ENCODE peak calls at places on chromosomes 5 and 9, in ten cellular contexts. T is sigmoid colon, S is A673, B is right atrium auricular region, A is lung, F is gastrocnemius medialis, H is PC-9, G is GM12878, P is MM.1S, E is cardiac muscle cell. W is an unnamed sample.

GRCh38 chr5:58451732-58452565 is 7.9 kb downstream of the PLK2 start:
- DNase-seq in T (no peak), S (no peak), B (no peak), A (no peak), F (no peak), H (no peak), G (no peak), P (no peak), E (peak), W (no peak)

GRCh38 chr5:19172926-19173425 is 815.0 kb downstream of the CDH18 start:
- DNase-seq in T (no peak), S (no peak), B (no peak), A (no peak), F (no peak), H (no peak), G (no peak), P (no peak), E (no peak), W (no peak)

GRCh38 chr9:132243156-132244074 is 81.6 kb downstream of the NTNG2 start:
- DNase-seq in T (no peak), S (no peak), B (no peak), A (no peak), F (no peak), H (no peak), G (no peak), P (no peak), E (no peak), W (no peak)

GRCh38 chr9:135990468-135991429 is 29.6 kb upstream of the UBAC1 start:
- DNase-seq in T (no peak), S (peak), B (no peak), A (peak), F (no peak), H (no peak), G (no peak), P (peak), E (peak), W (no peak)

GRCh38 chr9:35112257-35113020 is 3.2 kb downstream of the ATOSB start:
- DNase-seq in T (no peak), S (no peak), B (peak), A (no peak), F (no peak), H (no peak), G (no peak), P (no peak), E (peak), W (peak)

GRCh38 chr9:89794918-89795317 is 190.1 kb downstream of the GADD45G start:
- DNase-seq in T (peak), S (no peak), B (no peak), A (no peak), F (no peak), H (no peak), G (no peak), P (no peak), E (no peak), W (peak)

GRCh38 chr5:71955718-71956117 is 151.6 kb upstream of the MAP1B start:
- DNase-seq in T (no peak), S (no peak), B (no peak), A (no peak), F (no peak), H (no peak), G (no peak), P (no peak), E (no peak), W (no peak)

GRCh38 chr9:98195671-98196070 is 3.2 kb upstream of the CORO2A start:
- DNase-seq in T (no peak), S (no peak), B (no peak), A (no peak), F (no peak), H (no peak), G (no peak), P (no peak), E (no peak), W (no peak)

GRCh38 chr9:750264-750967 is 91.1 kb upstream of the DMRT1 start:
- DNase-seq in T (peak), S (no peak), B (peak), A (no peak), F (peak), H (no peak), G (no peak), P (no peak), E (no peak), W (no peak)

GRCh38 chr5:179858241-179858585 is 404 bp downstream of the MRNIP start:
- DNase-seq in T (no peak), S (no peak), B (no peak), A (no peak), F (no peak), H (no peak), G (peak), P (peak), E (peak), W (no peak)

GRCh38 chr5:54964405-54964804 is 21.0 kb downstream of the ESM1 start:
- DNase-seq in T (no peak), S (no peak), B (no peak), A (no peak), F (no peak), H (no peak), G (no peak), P (no peak), E (no peak), W (no peak)

GRCh38 chr5:76303917-76304316 is 99.2 kb upstream of the IQGAP2 start:
- DNase-seq in T (no peak), S (peak), B (no peak), A (no peak), F (no peak), H (peak), G (peak), P (peak), E (no peak), W (no peak)

GRCh38 chr5:111069839-111070238 is 1.7 kb upstream of the TSLP start:
- DNase-seq in T (no peak), S (no peak), B (no peak), A (no peak), F (no peak), H (no peak), G (no peak), P (no peak), E (peak), W (no peak)

GRCh38 chr5:353599-354580 is 32.4 kb downstream of the AHRR start:
- DNase-seq in T (no peak), S (no peak), B (peak), A (peak), F (no peak), H (no peak), G (no peak), P (no peak), E (no peak), W (peak)

GRCh38 chr5:124395899-124396298 is 350.5 kb downstream of the ZNF608 start:
- DNase-seq in T (no peak), S (no peak), B (no peak), A (no peak), F (no peak), H (no peak), G (no peak), P (no peak), E (no peak), W (no peak)

GRCh38 chr5:134120386-134121138 is 6.1 kb downstream of the TCF7 start:
- DNase-seq in T (no peak), S (no peak), B (no peak), A (no peak), F (no peak), H (no peak), G (no peak), P (no peak), E (no peak), W (no peak)

GRCh38 chr9:133844876-133845658 is 106.9 kb upstream of the SARDH start:
- DNase-seq in T (peak), S (no peak), B (peak), A (peak), F (peak), H (no peak), G (no peak), P (no peak), E (peak), W (peak)

GRCh38 chr5:91016954-91017690 is 366.0 kb downstream of the ARRDC3 start:
- DNase-seq in T (no peak), S (no peak), B (no peak), A (no peak), F (peak), H (no peak), G (no peak), P (no peak), E (peak), W (no peak)

GRCh38 chr5:143196601-143197259 is 206.8 kb downstream of the NR3C1 start:
- DNase-seq in T (no peak), S (no peak), B (no peak), A (no peak), F (no peak), H (no peak), G (no peak), P (no peak), E (no peak), W (no peak)

GRCh38 chr5:96243203-96243602 is 189.8 kb downstream of the PCSK1 start:
- DNase-seq in T (no peak), S (no peak), B (no peak), A (no peak), F (no peak), H (no peak), G (no peak), P (no peak), E (no peak), W (no peak)

GRCh38 chr5:131536211-131536826 is 98.7 kb downstream of the RAPGEF6 start:
- DNase-seq in T (no peak), S (peak), B (no peak), A (no peak), F (no peak), H (no peak), G (peak), P (peak), E (peak), W (no peak)

GRCh38 chr5:163888366-163888765 is 382.9 kb downstream of the MAT2B start:
- DNase-seq in T (no peak), S (no peak), B (no peak), A (no peak), F (no peak), H (no peak), G (no peak), P (no peak), E (peak), W (no peak)

GRCh38 chr9:107274953-107275422 is 8.1 kb upstream of the RAD23B start:
- DNase-seq in T (no peak), S (peak), B (no peak), A (no peak), F (no peak), H (peak), G (no peak), P (no peak), E (peak), W (no peak)

GRCh38 chr5:157431544-157432200 is 28.3 kb upstream of the NIPAL4 start:
- DNase-seq in T (no peak), S (peak), B (no peak), A (no peak), F (peak), H (no peak), G (peak), P (peak), E (peak), W (no peak)

GRCh38 chr9:113511047-113511521 is 47.6 kb downstream of the RGS3 start:
- DNase-seq in T (no peak), S (no peak), B (no peak), A (no peak), F (no peak), H (no peak), G (no peak), P (no peak), E (no peak), W (no peak)

GRCh38 chr9:36503172-36504153 is 69.2 kb upstream of the MELK start:
- DNase-seq in T (no peak), S (no peak), B (no peak), A (no peak), F (no peak), H (no peak), G (no peak), P (no peak), E (no peak), W (no peak)
- H3K27ac ChIP-seq in T (no peak), S (peak), B (no peak), A (no peak), F (no peak), H (no peak), G (no peak), P (no peak), E (no peak), W (no peak)

GRCh38 chr5:83856898-83857297 is 136.2 kb upstream of the HAPLN1 start:
- DNase-seq in T (no peak), S (peak), B (no peak), A (no peak), F (no peak), H (no peak), G (no peak), P (no peak), E (peak), W (no peak)
- H3K4me3 ChIP-seq in T (no peak), S (no peak), B (no peak), A (no peak), F (no peak), H (no peak), G (no peak), P (no peak), E (no peak), W (no peak)

GRCh38 chr9:13446935-13447334 is 167.4 kb upstream of the MPDZ start:
- DNase-seq in T (no peak), S (no peak), B (no peak), A (no peak), F (no peak), H (no peak), G (no peak), P (no peak), E (peak), W (no peak)
- TF ChIP-seq CTCF in T (no peak), S (no peak), B (peak), A (no peak), F (peak), H (peak), G (no peak), P (no peak), E (no peak), W (no peak)

GRCh38 chr5:132714456-132715307 is 22.7 kb downstream of the KIF3A start:
- DNase-seq in T (no peak), S (no peak), B (no peak), A (no peak), F (no peak), H (no peak), G (no peak), P (peak), E (peak), W (no peak)

GRCh38 chr5:132718544-132719312 is 18.6 kb downstream of the KIF3A start:
- DNase-seq in T (no peak), S (no peak), B (no peak), A (no peak), F (no peak), H (no peak), G (no peak), P (no peak), E (no peak), W (no peak)
- H3K27ac ChIP-seq in T (no peak), S (no peak), B (no peak), A (no peak), F (no peak), H (no peak), G (no peak), P (no peak), E (no peak), W (no peak)

GRCh38 chr9:13596383-13596970 is 317.0 kb upstream of the MPDZ start:
- DNase-seq in T (no peak), S (no peak), B (no peak), A (no peak), F (no peak), H (no peak), G (no peak), P (no peak), E (no peak), W (no peak)
- H3K4me3 ChIP-seq in T (no peak), S (no peak), B (no peak), A (no peak), F (no peak), H (no peak), G (no peak), P (no peak), E (no peak), W (no peak)

GRCh38 chr5:158451983-158452710 is 593.2 kb upstream of the CLINT1 start:
- DNase-seq in T (no peak), S (no peak), B (peak), A (no peak), F (no peak), H (no peak), G (no peak), P (no peak), E (no peak), W (no peak)
- TF ChIP-seq CTCF in T (no peak), S (no peak), B (no peak), A (no peak), F (no peak), H (no peak), G (no peak), P (no peak), E (no peak), W (no peak)

DNA sequence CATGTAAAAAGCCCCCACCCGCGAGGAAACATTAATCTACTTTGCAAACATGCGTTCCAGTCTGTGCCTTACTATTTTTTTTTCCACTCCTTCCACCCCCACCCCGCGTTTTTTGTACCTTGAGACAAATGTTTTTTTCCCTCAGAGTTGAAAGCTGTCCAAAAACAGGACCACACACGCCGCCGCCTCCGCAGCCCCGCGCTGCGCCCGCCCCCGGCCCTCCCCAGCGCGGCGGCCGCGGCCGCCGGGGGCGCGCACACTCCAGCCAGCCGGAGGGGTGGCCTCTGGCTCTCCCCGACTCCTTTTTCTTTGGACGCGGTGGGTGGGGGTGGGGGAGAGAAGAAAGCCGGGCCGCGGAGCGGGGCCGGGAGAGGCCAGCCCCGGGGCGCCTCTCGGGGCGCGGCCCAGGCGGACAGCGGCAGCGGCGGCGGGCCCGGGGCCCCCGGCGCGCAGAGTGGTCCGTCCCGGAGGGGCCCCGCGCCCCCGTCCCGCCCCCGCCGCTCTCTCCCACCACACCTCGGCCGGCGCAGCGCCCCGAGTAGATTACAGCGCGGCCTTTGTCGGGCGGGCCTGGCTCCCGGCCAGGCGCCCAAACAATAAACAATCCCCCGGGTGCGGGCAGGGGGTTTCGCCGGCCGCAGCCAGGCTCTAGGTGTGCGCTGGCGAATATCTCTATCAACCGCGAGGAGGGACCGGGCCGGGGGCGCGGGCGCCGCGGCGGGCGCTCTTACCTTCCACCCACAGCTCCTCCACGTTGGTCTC is 10.9 kb downstream of the PTCH1 start:
- DNase-seq in T (peak), S (peak), B (no peak), A (no peak), F (no peak), H (peak), G (no peak), P (peak), E (peak), W (no peak)
- H3K27ac ChIP-seq in T (peak), S (peak), B (peak), A (peak), F (peak), H (peak), G (peak), P (peak), E (peak), W (peak)

GRCh38 chr5:151578326-151579025 is 12.7 kb downstream of the FAT2 start:
- DNase-seq in T (no peak), S (no peak), B (no peak), A (no peak), F (no peak), H (no peak), G (no peak), P (no peak), E (no peak), W (no peak)

GRCh38 chr5:151577566-151577965 is 13.6 kb downstream of the FAT2 start:
- DNase-seq in T (no peak), S (no peak), B (no peak), A (no peak), F (no peak), H (no peak), G (no peak), P (no peak), E (no peak), W (no peak)

GRCh38 chr5:151571270-151572173 is 19.6 kb downstream of the FAT2 start:
- DNase-seq in T (no peak), S (no peak), B (no peak), A (no peak), F (no peak), H (no peak), G (no peak), P (no peak), E (no peak), W (no peak)

GRCh38 chr5:151572657-151573368 is 18.3 kb downstream of the FAT2 start:
- DNase-seq in T (no peak), S (no peak), B (no peak), A (no peak), F (no peak), H (no peak), G (no peak), P (no peak), E (no peak), W (no peak)

DNA sequence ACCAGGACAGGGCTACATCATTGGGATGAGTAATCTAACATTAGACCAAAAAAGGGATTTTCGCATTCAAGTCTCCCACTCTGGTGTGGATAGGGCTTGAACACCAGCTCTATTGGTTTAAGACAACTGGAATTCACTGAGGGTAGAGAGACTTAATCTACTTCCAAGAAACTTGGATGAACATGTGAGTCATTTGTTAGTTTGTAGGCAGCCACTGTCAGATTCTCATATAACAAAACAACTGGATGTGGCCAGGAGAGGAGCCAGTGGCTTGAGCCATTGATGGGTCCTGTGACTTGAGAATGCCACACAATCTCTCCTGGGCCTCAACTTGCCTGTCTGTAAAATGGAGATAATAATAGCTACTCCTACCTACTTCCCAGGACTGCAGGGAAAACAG is 16.5 kb downstream of the FAT2 start:
- DNase-seq in T (no peak), S (no peak), B (no peak), A (no peak), F (no peak), H (no peak), G (no peak), P (no peak), E (no peak), W (no peak)
- H3K4me3 ChIP-seq in T (no peak), S (no peak), B (no peak), A (no peak), F (no peak), H (no peak), G (no peak), P (no peak), E (no peak), W (no peak)